ENCODE peak calls at places on chromosomes 16 and 17, in seven cellular contexts. O is NCI-H1417; T is body of pancreas; Y is stimulated activated CD8-positive, alpha-beta memory T cell treated with anti-CD3 and anti-CD28 coated beads, Interleukin-7, amount 100 ng/mL, for 24 hours; U is HFFc6; H is iris pigment epithelial cell; D is T-helper 2 cell. B is an unnamed sample.

GRCh38 chr16:2439598-2439997 is 10.4 kb downstream of the CCNF start:
- DNase-seq in D (no peak), H (no peak), O (no peak), Y (no peak), T (no peak), U (no peak), B (no peak)

GRCh38 chr17:75155191-75155601 is 884 bp upstream of the JPT1 start:
- DNase-seq in U (no peak), D (no peak), O (no peak), Y (no peak), H (no peak), T (no peak), B (no peak)

GRCh38 chr16:46689492-46690280 is at the start of gene ORC6:
- DNase-seq in D (peak), Y (peak), T (peak), H (peak), O (peak), U (peak), B (peak)

GRCh38 chr17:17463821-17464220 is 13.0 kb upstream of the MED9 start:
- DNase-seq in O (no peak), Y (no peak), U (no peak), H (no peak), D (no peak), T (no peak), B (no peak)

GRCh38 chr16:79482011-79482410 is 118.5 kb downstream of the MAF start:
- DNase-seq in Y (no peak), D (no peak), O (no peak), T (no peak), H (no peak), U (no peak), B (no peak)

GRCh38 chr17:49519781-49520180 is 24.7 kb downstream of the NGFR start:
- DNase-seq in U (no peak), H (no peak), T (no peak), D (no peak), Y (no peak), O (no peak), B (no peak)

GRCh38 chr17:19003966-19004600 is 481 bp downstream of the FAM83G start:
- DNase-seq in U (peak), Y (peak), H (peak), T (peak), D (peak), O (no peak), B (peak)

GRCh38 chr17:63275318-63275967 is 170.7 kb downstream of the CYB561 start:
- DNase-seq in T (no peak), Y (no peak), H (peak), D (no peak), U (peak), O (no peak), B (no peak)

GRCh38 chr17:59619313-59620063 is at the start of gene CLTC:
- DNase-seq in Y (peak), D (peak), U (peak), O (peak), T (peak), H (peak), B (peak)

GRCh38 chr16:68444058-68444657 is 4.2 kb downstream of the SMPD3 start:
- DNase-seq in D (no peak), H (peak), O (no peak), U (peak), Y (no peak), T (peak), B (no peak)

GRCh38 chr16:17367932-17368331 is 102.8 kb downstream of the XYLT1 start:
- DNase-seq in Y (no peak), T (no peak), D (no peak), O (peak), H (no peak), U (peak), B (no peak)

GRCh38 chr17:72366626-72367025 is 245.8 kb downstream of the SOX9 start:
- DNase-seq in T (no peak), O (no peak), U (no peak), Y (no peak), H (no peak), D (no peak), B (no peak)

GRCh38 chr16:84773312-84773711 is 46.5 kb upstream of the CRISPLD2 start:
- DNase-seq in H (no peak), O (no peak), U (no peak), T (no peak), D (no peak), Y (no peak), B (no peak)

GRCh38 chr17:14301279-14301760 is 439 bp downstream of the HS3ST3B1 start:
- DNase-seq in T (no peak), Y (no peak), D (no peak), U (no peak), H (no peak), O (peak), B (no peak)

GRCh38 chr17:19426631-19427030 is 15.6 kb downstream of the RNF112 start:
- DNase-seq in U (no peak), H (no peak), D (no peak), T (no peak), O (no peak), Y (no peak), B (no peak)

GRCh38 chr17:1487939-1488825 is 4.3 kb downstream of the MYO1C start:
- DNase-seq in H (peak), U (peak), O (peak), T (peak), Y (peak), D (peak), B (no peak)

GRCh38 chr16:19379838-19380237 is 37.8 kb upstream of the TMC5 start:
- DNase-seq in Y (no peak), O (no peak), D (no peak), T (no peak), U (no peak), H (no peak), B (no peak)

GRCh38 chr16:71846443-71846842 is 667 bp downstream of the ATXN1L start:
- DNase-seq in D (no peak), U (no peak), H (peak), O (peak), T (no peak), Y (no peak), B (no peak)

GRCh38 chr16:49650603-49651002 is 205.3 kb downstream of the ZNF423 start:
- DNase-seq in Y (no peak), H (no peak), U (no peak), T (no peak), D (no peak), O (no peak), B (no peak)

GRCh38 chr16:51982715-51983680 is 563.9 kb downstream of the TOX3 start:
- DNase-seq in H (peak), D (no peak), Y (no peak), O (peak), U (peak), T (peak), B (peak)

GRCh38 chr17:50618300-50618699 is 16.4 kb upstream of the ABCC3 start:
- DNase-seq in D (no peak), U (no peak), O (no peak), H (peak), T (no peak), Y (no peak), B (no peak)

GRCh38 chr16:47037396-47037745 is 63.9 kb upstream of the DNAJA2 start:
- DNase-seq in T (peak), D (peak), Y (no peak), H (peak), O (no peak), U (no peak), B (no peak)

GRCh38 chr17:29159286-29159860 is 20.8 kb downstream of the MYO18A start:
- DNase-seq in D (no peak), Y (no peak), O (no peak), H (no peak), T (no peak), U (no peak), B (no peak)

GRCh38 chr16:11057696-11058345 is 113.5 kb downstream of the CLEC16A start:
- DNase-seq in U (no peak), Y (no peak), T (no peak), D (no peak), H (no peak), O (no peak), B (no peak)

GRCh38 chr17:80927791-80928216 is 63.8 kb upstream of the CHMP6 start:
- DNase-seq in D (no peak), Y (no peak), H (peak), T (no peak), U (no peak), O (no peak), B (no peak)

GRCh38 chr17:78131172-78132085 is 858 bp downstream of the TMC8 start:
- DNase-seq in T (peak), H (no peak), U (no peak), O (no peak), Y (no peak), D (no peak), B (no peak)

GRCh38 chr17:83041305-83041704 is 38.1 kb upstream of the METRNL start:
- DNase-seq in O (peak), U (no peak), D (no peak), T (no peak), Y (no peak), H (peak), B (no peak)

GRCh38 chr16:87559976-87560375 is 42.3 kb upstream of the JPH3 start:
- DNase-seq in T (no peak), O (no peak), H (no peak), D (no peak), Y (no peak), U (no peak), B (no peak)

GRCh38 chr17:82088838-82089722 is 9.0 kb downstream of the FASN start:
- DNase-seq in H (no peak), O (no peak), U (no peak), Y (no peak), T (no peak), D (no peak), B (no peak)

GRCh38 chr16:74094962-74095361 is 201.7 kb upstream of the PSMD7 start:
- DNase-seq in T (no peak), D (no peak), Y (no peak), U (no peak), H (no peak), O (no peak), B (no peak)